ENCODE peak calls at places on chromosome 9, in five cellular contexts. M is mesenchymal stem cell; C is K562; X is CD4-positive, CD25-positive, alpha-beta regulatory T cell; K is transverse colon. A is an unnamed sample.
A peak's percentile ranks its signal among the peaks of the same experiment; 100 is the strongest.

GRCh38 chr9:100269656-100270055 is 83.1 kb downstream of the TEX10 start:
- DNase-seq in C (no peak), X (no peak), K (no peak), M (no peak), A (no peak)

GRCh38 chr9:13621871-13622564 is 342.5 kb upstream of the MPDZ start:
- DNase-seq in X (no peak), K (no peak), M (no peak), C (no peak), A (no peak)

GRCh38 chr9:93665128-93665565 is 88.8 kb downstream of the PHF2 start:
- DNase-seq in K (no peak), X (no peak), C (no peak), M (no peak), A (peak; percentile 35)

GRCh38 chr9:78064075-78064474 is 32.5 kb upstream of the GNAQ start:
- DNase-seq in C (no peak), M (no peak), K (no peak), X (no peak), A (no peak)

GRCh38 chr9:17004500-17004899 is 130.3 kb upstream of the CNTLN start:
- DNase-seq in X (no peak), K (no peak), M (peak; percentile 68), C (no peak), A (no peak)

GRCh38 chr9:19184144-19184917 is 46.2 kb upstream of the DENND4C start:
- DNase-seq in K (peak; percentile 80), C (peak; percentile 65), X (peak; percentile 38), M (peak; percentile 92), A (no peak)

GRCh38 chr9:13450723-13451122 is 171.2 kb upstream of the MPDZ start:
- DNase-seq in K (no peak), X (no peak), C (no peak), M (no peak), A (no peak)

GRCh38 chr9:35756743-35757526 is 2.9 kb upstream of the MSMP start:
- DNase-seq in K (peak; percentile 79), X (peak; percentile 60), C (peak; percentile 71), M (peak; percentile 21), A (peak; percentile 68)

GRCh38 chr9:82255533-82255932 is 267.0 kb downstream of the SPATA31D1 start:
- DNase-seq in K (no peak), X (no peak), M (no peak), C (no peak), A (no peak)

GRCh38 chr9:221989-222776 is 7.5 kb downstream of the DOCK8 start:
- DNase-seq in X (no peak), C (no peak), K (no peak), M (no peak), A (no peak)

GRCh38 chr9:121029469-121029868 is 20.6 kb downstream of the C5 start:
- DNase-seq in M (no peak), K (no peak), C (no peak), X (no peak), A (no peak)

GRCh38 chr9:13358128-13358527 is 78.6 kb upstream of the MPDZ start:
- DNase-seq in X (no peak), M (peak; percentile 80), K (no peak), C (no peak), A (no peak)

GRCh38 chr9:135960328-135961276 is 571 bp downstream of the UBAC1 start:
- DNase-seq in M (peak; percentile 58), C (peak; percentile 31), K (peak; percentile 21), X (no peak), A (no peak)

GRCh38 chr9:76401176-76401575 is 7.0 kb upstream of the RFK start:
- DNase-seq in K (no peak), X (no peak), C (no peak), M (no peak), A (no peak)

GRCh38 chr9:16197578-16198370 is 644.9 kb downstream of the CCDC171 start:
- DNase-seq in C (no peak), X (no peak), M (peak; percentile 77), K (no peak), A (no peak)

GRCh38 chr9:107861075-107861474 is 371.5 kb upstream of the KLF4 start:
- DNase-seq in C (peak; percentile 7), X (no peak), K (no peak), M (no peak), A (no peak)

GRCh38 chr9:19174127-19174921 is 47.0 kb upstream of the PLIN2 start:
- DNase-seq in M (peak; percentile 97), C (peak; percentile 63), K (peak; percentile 56), X (no peak), A (peak; percentile 39)

GRCh38 chr9:84862786-84863185 is 193.3 kb downstream of the NTRK2 start:
- DNase-seq in X (no peak), C (no peak), M (peak; percentile 67), K (no peak), A (no peak)

GRCh38 chr9:136546697-136547481 is 1.0 kb upstream of the NOTCH1 start:
- DNase-seq in X (peak; percentile 34), M (peak; percentile 92), C (no peak), K (peak; percentile 81), A (no peak)

GRCh38 chr9:124594673-124595072 is 87.5 kb upstream of the NR5A1 start:
- DNase-seq in M (peak; percentile 55), X (no peak), K (no peak), C (no peak), A (no peak)

GRCh38 chr9:128729766-128730517 is 6.0 kb upstream of the ZDHHC12 start:
- DNase-seq in C (no peak), K (no peak), X (no peak), M (no peak), A (no peak)

GRCh38 chr9:86186696-86187095 is 72.8 kb downstream of the C9orf153 start:
- DNase-seq in C (no peak), M (no peak), X (no peak), K (no peak), A (no peak)

GRCh38 chr9:129406278-129407225 is 214.3 kb downstream of the C9orf50 start:
- DNase-seq in C (peak; percentile 95), X (no peak), M (no peak), K (peak; percentile 85), A (no peak)

GRCh38 chr9:83501552-83501951 is 36.6 kb downstream of the FRMD3 start:
- DNase-seq in X (no peak), C (no peak), K (no peak), M (no peak), A (no peak)

GRCh38 chr9:84170521-84171141 is 169.9 kb downstream of the SLC28A3 start:
- DNase-seq in K (peak; percentile 73), X (no peak), M (peak; percentile 95), C (peak; percentile 21), A (peak; percentile 88)

GRCh38 chr9:6788175-6789016 is 30.6 kb downstream of the KDM4C start:
- DNase-seq in X (no peak), K (peak; percentile 38), M (peak; percentile 64), C (no peak), A (no peak)

GRCh38 chr9:26892251-26893029 is at the start of gene CAAP1:
- DNase-seq in C (peak; percentile 88), M (peak; percentile 95), K (peak; percentile 96), X (peak; percentile 87), A (peak; percentile 94)
- H3K27ac ChIP-seq in C (peak within 1 kb of the TSS; percentile 92), M (peak within 1 kb of the TSS; percentile 96), K (peak within 1 kb of the TSS; percentile 99), X (peak within 1 kb of the TSS; percentile 95), A (peak within 1 kb of the TSS; percentile 94)

DNA sequence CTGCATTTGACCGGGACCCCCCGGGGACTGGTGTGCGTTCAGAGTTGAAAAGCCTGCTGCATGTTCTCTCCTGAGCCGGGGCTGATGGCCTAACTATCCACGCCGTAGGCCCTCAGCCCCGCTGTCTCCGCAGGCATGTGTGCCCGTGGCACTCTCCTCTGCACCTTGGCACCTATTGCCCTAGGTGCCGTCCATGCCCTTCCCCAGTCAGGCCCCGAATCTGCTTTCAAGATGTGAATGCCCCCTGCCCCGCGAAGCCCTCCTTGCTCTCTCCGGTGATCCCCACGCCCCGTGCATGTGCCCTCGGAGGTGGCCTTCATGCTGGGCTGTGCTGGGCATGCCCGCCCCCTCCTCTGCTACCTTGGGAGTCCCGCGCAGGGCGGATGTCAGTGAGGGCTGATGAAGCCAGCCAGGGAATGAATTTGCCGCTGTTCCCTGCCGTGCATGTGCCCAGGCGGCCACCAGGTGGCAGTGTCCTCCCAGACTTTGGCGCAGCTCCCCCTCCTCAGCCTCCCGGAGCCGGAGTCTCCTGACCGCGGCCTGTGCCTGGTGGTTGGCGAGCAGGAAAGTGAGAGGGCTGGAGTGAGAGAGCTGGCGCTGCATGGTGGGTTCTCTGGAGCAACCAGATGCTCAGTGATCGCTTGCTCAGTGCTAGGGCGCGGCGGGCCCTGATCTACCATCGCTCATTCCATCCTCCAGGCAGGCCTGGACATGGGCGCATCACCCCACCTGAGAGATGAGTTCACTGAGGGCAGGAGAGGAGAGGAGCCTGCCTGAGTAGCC is 112.9 kb upstream of the LMX1B start:
- DNase-seq in X (peak; percentile 47), C (peak; percentile 79), K (peak; percentile 64), M (peak; percentile 75), A (peak; percentile 91)
- H3K4me3 ChIP-seq in X (no peak overlapping the region), C (no peak overlapping the region), K (no peak overlapping the region), M (no peak overlapping the region), A (no peak overlapping the region)

DNA sequence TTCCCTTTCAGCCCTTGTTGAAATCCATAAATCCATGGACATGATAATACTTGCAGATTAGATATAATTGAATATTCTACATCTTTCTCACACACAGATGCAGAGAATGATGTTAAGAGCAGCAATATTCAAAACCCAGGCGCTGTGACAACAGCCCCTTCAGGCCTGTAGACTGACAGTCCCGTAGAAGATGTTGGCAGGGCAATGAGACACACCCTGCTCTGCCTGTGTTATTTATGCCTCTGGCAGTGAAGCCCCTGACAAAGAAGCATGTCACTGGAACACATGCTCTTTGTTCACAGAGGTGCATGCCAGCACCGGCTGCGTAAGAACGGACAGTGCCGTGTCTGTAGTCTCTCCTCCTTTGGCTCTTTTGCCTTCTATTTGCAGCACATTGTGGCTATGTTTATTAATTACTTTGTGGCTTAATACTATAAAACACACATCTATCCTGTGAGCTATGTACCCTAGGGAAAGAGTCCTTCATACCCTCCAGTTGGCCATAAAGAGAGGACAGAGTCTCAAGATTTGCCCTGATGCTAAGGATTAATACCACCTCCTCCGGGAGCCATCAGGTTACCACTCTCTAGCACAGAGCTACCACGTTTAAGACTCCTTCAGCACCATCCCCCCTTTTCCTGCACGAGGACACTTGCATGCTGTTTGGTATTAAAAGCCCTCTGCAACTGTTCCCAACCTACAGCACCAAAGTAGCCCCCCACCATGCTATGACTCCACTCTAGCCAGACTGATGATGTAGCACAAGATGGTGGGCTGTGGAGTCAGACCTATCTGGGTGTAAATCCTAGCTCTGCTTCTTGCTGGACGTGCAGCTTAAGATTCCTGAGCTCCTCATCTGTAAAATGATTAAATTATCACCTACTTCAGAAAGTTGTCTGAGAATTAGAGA is 2.0 kb upstream of the ANP32B start:
- DNase-seq in M (no peak), X (no peak), C (peak; percentile 67), K (peak; percentile 28), A (peak; percentile 38)
- H3K27me3 ChIP-seq in M (no peaks in the 10 kb centered on the region), X (no peaks in the 10 kb centered on the region), C (no peaks in the 10 kb centered on the region), K (no peaks in the 10 kb centered on the region), A (no peaks in the 10 kb centered on the region)

DNA sequence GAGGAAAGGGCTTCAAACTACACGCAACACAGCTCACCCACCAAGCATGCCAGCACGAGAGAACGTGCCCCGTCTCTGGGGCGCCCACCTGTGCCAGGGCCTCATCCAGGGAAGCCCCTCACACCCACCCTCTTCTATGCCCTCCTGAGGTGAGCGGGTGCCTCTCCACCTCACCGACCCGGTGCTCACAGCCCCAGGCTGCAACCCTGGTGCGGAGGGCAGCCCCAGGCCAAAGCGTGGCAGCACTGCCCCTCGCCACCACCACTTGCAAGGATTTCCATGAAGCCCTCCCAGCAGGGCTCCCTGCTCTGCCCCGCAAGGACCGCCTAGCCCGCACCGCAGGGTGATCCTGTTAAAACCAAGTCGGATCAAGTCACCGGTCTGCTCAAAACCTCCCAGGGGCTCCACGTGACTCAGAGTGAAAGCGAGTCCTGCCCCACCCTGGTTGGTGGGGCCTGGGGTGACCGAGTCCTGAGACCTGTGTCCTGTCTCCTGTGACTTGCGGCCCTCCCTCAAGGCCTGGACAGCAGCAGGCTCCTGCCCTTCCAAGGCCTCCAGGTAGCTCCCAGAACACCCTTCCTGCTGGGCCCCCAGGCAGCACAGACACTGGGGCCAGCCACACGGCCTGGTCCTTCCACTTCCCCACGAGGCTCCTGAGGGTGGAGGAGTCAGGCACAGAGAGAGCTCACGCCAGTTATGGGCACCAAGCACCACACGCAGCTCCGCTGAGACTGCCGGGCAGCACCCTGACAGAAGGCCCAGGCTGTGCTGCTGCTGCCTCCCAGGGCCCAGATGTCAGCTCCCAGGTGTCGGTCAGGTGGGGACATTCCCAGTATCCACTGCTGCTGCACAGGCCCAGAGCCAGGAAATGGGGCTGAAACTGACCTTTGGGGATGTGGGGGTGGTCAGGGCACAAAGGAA is 12.7 kb downstream of the BRD3 start:
- DNase-seq in M (no peak), K (peak; percentile 6), C (no peak), X (no peak), A (no peak)
- H3K27ac ChIP-seq in M (no peak overlapping the region), K (peak overlapping the region; percentile 0), C (no peak overlapping the region), X (no peak overlapping the region), A (no peak overlapping the region)

A was measured in WERI-Rb-1.